ENCODE peak calls at places on chromosomes 1 and 21, in eight cellular contexts. A is GM12865, R is foreskin fibroblast, J is nephron progenitor cell, M is cardiac fibroblast, Z is astrocyte of the spinal cord, H is neural crest cell, S is lower lobe of right lung. F is an unnamed sample.

GRCh38 chr1:96559181-96559580 is 162.4 kb upstream of the PTBP2 start:
- DNase-seq in A (no peak), R (no peak), J (no peak), M (peak; percentile 70), Z (peak; percentile 45), H (no peak), S (no peak), F (no peak)

GRCh38 chr1:151210830-151211229 is 12.5 kb downstream of the PIP5K1A start:
- DNase-seq in A (no peak), R (peak; percentile 65), J (no peak), M (peak; percentile 35), Z (peak; percentile 12), H (no peak), S (no peak), F (no peak)

GRCh38 chr1:243917863-243918565 is 68.0 kb upstream of the AKT3 start:
- DNase-seq in A (no peak), R (no peak), J (no peak), M (peak; percentile 58), Z (peak; percentile 26), H (no peak), S (no peak), F (peak; percentile 19)

GRCh38 chr1:214542275-214543199 is 8.9 kb downstream of the PTPN14 start:
- DNase-seq in A (no peak), R (no peak), J (peak; percentile 17), M (no peak), Z (no peak), H (no peak), S (no peak), F (no peak)

GRCh38 chr1:184476187-184476586 is 89.4 kb downstream of the C1orf21 start:
- DNase-seq in A (no peak), R (no peak), J (no peak), M (no peak), Z (no peak), H (no peak), S (no peak), F (no peak)

GRCh38 chr1:200226268-200226968 is 183.4 kb downstream of the ZNF281 start:
- DNase-seq in A (peak; percentile 30), R (no peak), J (no peak), M (no peak), Z (no peak), H (no peak), S (no peak), F (peak; percentile 17)

GRCh38 chr1:119713039-119713537 is 1.4 kb downstream of the PHGDH start:
- DNase-seq in A (no peak), R (no peak), J (peak; percentile 42), M (peak; percentile 26), Z (peak; percentile 29), H (peak; percentile 18), S (no peak), F (peak; percentile 36)

GRCh38 chr1:19734472-19734999 is 65.2 kb downstream of the TMCO4 start:
- DNase-seq in A (no peak), R (no peak), J (no peak), M (peak; percentile 25), Z (peak; percentile 85), H (no peak), S (no peak), F (no peak)

GRCh38 chr1:31855038-31855845 is 39.4 kb upstream of the SPOCD1 start:
- DNase-seq in A (no peak), R (peak; percentile 51), J (no peak), M (peak; percentile 55), Z (peak; percentile 42), H (no peak), S (no peak), F (no peak)

GRCh38 chr1:18385239-18385790 is 95.4 kb upstream of the KLHDC7A start:
- DNase-seq in A (no peak), R (no peak), J (peak; percentile 59), M (no peak), Z (no peak), H (peak; percentile 12), S (no peak), F (peak; percentile 21)

GRCh38 chr1:9466780-9467755 is 72.2 kb upstream of the SLC25A33 start:
- DNase-seq in A (no peak), R (peak; percentile 7), J (no peak), M (no peak), Z (no peak), H (no peak), S (no peak), F (no peak)

GRCh38 chr1:61077676-61078521 is 4.5 kb upstream of the NFIA start:
- DNase-seq in A (peak; percentile 91), R (peak; percentile 99), J (peak; percentile 87), M (peak; percentile 100), Z (peak; percentile 100), H (peak; percentile 82), S (peak; percentile 94), F (peak; percentile 98)

GRCh38 chr1:232684331-232685105 is 54.6 kb upstream of the SIPA1L2 start:
- DNase-seq in A (no peak), R (no peak), J (no peak), M (peak; percentile 9), Z (peak; percentile 58), H (no peak), S (no peak), F (no peak)

GRCh38 chr21:46542588-46543092 is 62.2 kb downstream of the S100B start:
- DNase-seq in A (no peak), R (no peak), J (no peak), M (no peak), Z (no peak), H (no peak), S (no peak), F (no peak)

GRCh38 chr1:160550572-160551034 is 27.5 kb upstream of the SLAMF6 start:
- DNase-seq in A (peak; percentile 56), R (no peak), J (no peak), M (no peak), Z (no peak), H (no peak), S (peak; percentile 62), F (peak; percentile 13)

GRCh38 chr1:151611288-151611790 is 511 bp upstream of the SNX27 start:
- DNase-seq in A (no peak), R (peak; percentile 46), J (no peak), M (peak; percentile 84), Z (no peak), H (no peak), S (peak; percentile 64), F (no peak)

GRCh38 chr1:244239261-244239770 is 188.2 kb downstream of the ZBTB18 start:
- DNase-seq in A (peak; percentile 56), R (no peak), J (no peak), M (no peak), Z (peak; percentile 6), H (no peak), S (no peak), F (no peak)

GRCh38 chr1:222417264-222417663 is 130.6 kb downstream of the HHIPL2 start:
- DNase-seq in A (no peak), R (no peak), J (no peak), M (no peak), Z (no peak), H (no peak), S (no peak), F (no peak)

GRCh38 chr1:19517017-19517416 is 31.7 kb upstream of the CAPZB start:
- DNase-seq in A (no peak), R (no peak), J (no peak), M (no peak), Z (no peak), H (no peak), S (no peak), F (no peak)

DNA sequence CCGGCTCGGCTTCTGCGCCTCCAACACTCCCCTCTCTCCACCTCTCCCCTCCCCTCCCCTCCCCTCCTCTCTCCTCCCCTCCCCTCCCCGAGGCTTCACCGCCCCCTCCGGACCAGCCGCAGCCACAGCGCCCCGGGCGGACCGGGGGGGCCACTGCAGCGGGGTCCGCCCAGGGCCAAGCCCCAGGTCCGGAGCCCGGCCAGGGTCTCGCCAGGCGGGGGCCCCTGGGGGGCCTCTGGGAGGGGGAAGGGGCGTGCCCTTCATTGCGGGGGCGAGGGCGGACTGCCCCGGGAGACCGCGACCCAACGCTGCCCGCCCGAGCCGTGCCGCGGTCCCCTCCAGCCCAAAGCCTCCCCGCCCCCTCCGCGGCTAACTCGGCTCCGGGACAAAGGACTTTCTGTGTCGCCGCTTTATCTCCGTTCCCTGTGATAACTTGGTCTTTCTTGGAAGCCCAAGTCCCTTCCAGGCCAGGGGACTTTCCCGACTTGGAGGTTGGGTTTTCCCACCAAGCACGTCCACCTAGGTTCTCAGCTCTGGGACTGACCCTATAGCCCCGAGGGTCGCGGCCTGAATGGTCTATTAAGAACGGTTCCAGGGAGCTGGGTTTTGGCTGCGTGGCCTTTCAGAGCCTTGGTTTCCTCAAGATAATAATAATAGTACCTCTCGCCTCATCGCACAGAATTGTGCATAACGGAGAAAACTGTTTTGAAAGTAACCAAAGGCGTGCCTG is at the start of gene UBQLN4:
- DNase-seq in A (peak; percentile 93), R (peak; percentile 84), J (peak; percentile 84), M (peak; percentile 84), Z (peak; percentile 88), H (peak; percentile 81), S (peak; percentile 90), F (peak; percentile 96)
- TF ChIP-seq CTCF in A (peak; percentile 73), R (peak; percentile 25), J (peak; percentile 29), M (peak; percentile 25), Z (peak; percentile 49), H (peak; percentile 53), S (peak; percentile 52), F (peak; percentile 57)

DNA sequence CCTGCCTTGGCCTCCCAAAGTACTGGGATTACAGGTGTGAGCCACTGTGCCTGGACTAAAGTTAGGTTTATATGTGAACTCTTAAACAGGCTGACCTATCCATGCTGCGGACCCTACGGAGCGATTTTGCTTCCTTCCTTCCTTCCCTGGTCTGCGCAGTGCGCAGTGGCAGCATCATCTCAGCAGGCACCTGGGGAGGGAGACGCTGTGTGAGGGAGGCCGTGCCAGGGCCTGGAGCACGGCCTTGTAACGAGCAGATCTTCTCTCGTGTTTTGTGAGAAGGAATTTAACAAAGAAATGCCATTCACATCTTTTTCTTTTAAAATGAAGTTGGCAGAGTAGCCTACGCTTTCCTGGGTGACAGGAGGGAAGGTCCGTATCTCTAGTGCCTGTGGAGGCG is 45.8 kb downstream of the PKNOX1 start:
- DNase-seq in A (no peak), R (no peak), J (no peak), M (no peak), Z (no peak), H (no peak), S (no peak), F (no peak)
- TF ChIP-seq CTCF in A (no peak), R (no peak), J (no peak), M (no peak), Z (no peak), H (no peak), S (no peak), F (no peak)

DNA sequence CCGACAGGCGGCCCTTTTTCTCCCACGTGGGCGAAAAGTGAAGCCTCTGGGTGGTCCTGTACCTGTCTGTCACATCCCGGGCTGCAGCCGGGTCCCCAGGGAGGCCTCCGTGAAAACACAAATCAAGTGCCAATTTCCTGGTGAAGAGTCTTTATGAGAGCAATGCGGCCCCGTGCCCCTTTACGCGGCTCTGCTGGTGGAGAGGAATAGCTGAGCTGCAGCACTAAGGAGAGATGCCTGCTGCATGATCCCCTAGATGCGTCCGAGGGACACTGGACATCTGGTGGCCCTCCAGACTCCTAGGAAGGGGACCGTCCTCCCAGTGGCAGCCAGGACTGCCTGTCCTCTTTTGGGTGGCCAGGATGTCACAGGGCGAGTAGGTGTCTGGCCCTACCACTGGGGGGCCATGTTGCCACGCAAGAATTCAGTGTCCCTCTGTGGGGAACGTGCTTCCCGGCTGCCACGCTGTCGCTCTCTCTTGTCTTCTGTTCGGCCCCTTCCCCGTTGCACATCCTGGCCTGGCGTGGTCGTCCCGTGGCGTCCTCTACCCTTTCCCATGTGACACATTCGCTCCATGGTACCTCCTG is 38.7 kb downstream of the COL18A1 start:
- DNase-seq in A (no peak), R (no peak), J (no peak), M (no peak), Z (no peak), H (no peak), S (no peak), F (no peak)
- TF ChIP-seq CTCF in A (no peak), R (no peak), J (no peak), M (peak; percentile 4), Z (peak; percentile 5), H (no peak), S (no peak), F (no peak)

GRCh38 chr1:51627672-51628071 is 10.8 kb downstream of the OSBPL9 start:
- DNase-seq in A (peak; percentile 53), R (peak; percentile 29), J (no peak), M (peak; percentile 79), Z (peak; percentile 66), H (no peak), S (no peak), F (peak; percentile 49)
- TF ChIP-seq CTCF in A (peak; percentile 20), R (peak; percentile 58), J (no peak), M (peak; percentile 55), Z (peak; percentile 58), H (peak; percentile 48), S (no peak), F (peak; percentile 54)